ENCODE peak calls at places on chromosomes 7 and 10, in seven cellular contexts. T is Peyer's patch, N is Calu3, D is gastrocnemius medialis, J is astrocyte of the cerebellum, X is GM20000, A is dorsolateral prefrontal cortex. E is an unnamed sample.

GRCh38 chr7:111958889-111959288 is 247.3 kb downstream of the DOCK4 start:
- DNase-seq in X (no peak), A (no peak), J (no peak), T (no peak), D (no peak), N (no peak), E (no peak)

GRCh38 chr7:42247301-42247700 is 10.3 kb upstream of the GLI3 start:
- DNase-seq in X (no peak), N (no peak), A (no peak), T (no peak), D (no peak), J (peak), E (no peak)

GRCh38 chr10:12333382-12334185 is 15.8 kb upstream of the CAMK1D start:
- DNase-seq in D (peak), A (peak), X (peak), J (peak), N (peak), T (peak), E (peak)

GRCh38 chr7:134927076-134927475 is 59.2 kb upstream of the AGBL3 start:
- DNase-seq in N (no peak), D (no peak), A (no peak), X (no peak), J (no peak), T (no peak), E (no peak)

GRCh38 chr10:62047960-62048383 is 146.5 kb downstream of the ARID5B start:
- DNase-seq in N (no peak), X (no peak), A (no peak), D (peak), J (no peak), T (peak), E (peak)

GRCh38 chr10:46297406-46298204 is 10.8 kb downstream of the ANTXRL start:
- DNase-seq in D (no peak), T (peak), X (no peak), N (no peak), J (no peak), A (no peak), E (no peak)

GRCh38 chr10:86868353-86868752 is 89.1 kb downstream of the MMRN2 start:
- DNase-seq in D (no peak), X (no peak), A (no peak), T (no peak), J (peak), N (no peak), E (no peak)

GRCh38 chr7:46301677-46302076 is 380.6 kb upstream of the IGFBP3 start:
- DNase-seq in X (no peak), A (no peak), T (no peak), N (no peak), J (no peak), D (no peak), E (no peak)

GRCh38 chr7:123635551-123636359 is 19.9 kb upstream of the LMOD2 start:
- DNase-seq in J (peak), X (no peak), N (no peak), T (no peak), D (no peak), A (no peak), E (no peak)

GRCh38 chr10:5442056-5442989 is 30.0 kb downstream of the NET1 start:
- DNase-seq in A (no peak), D (no peak), T (no peak), N (peak), X (peak), J (peak), E (no peak)

GRCh38 chr7:146090023-146090645 is 26.5 kb upstream of the CNTNAP2 start:
- DNase-seq in A (no peak), X (peak), N (peak), T (no peak), J (no peak), D (no peak), E (no peak)

GRCh38 chr7:120480930-120481329 is 208.0 kb downstream of the KCND2 start:
- DNase-seq in X (no peak), J (no peak), D (no peak), N (no peak), A (no peak), T (no peak), E (no peak)

GRCh38 chr7:90624128-90624980 is 28.2 kb downstream of the CDK14 start:
- DNase-seq in J (no peak), X (no peak), D (no peak), N (no peak), A (no peak), T (no peak), E (no peak)

GRCh38 chr7:129569811-129570215 is 41.7 kb upstream of the NRF1 start:
- DNase-seq in J (peak), N (peak), T (no peak), A (no peak), D (no peak), X (no peak), E (no peak)

GRCh38 chr7:128030263-128030998 is 806 bp downstream of the LRRC4 start:
- DNase-seq in N (no peak), J (no peak), T (no peak), X (no peak), D (no peak), A (no peak), E (no peak)

GRCh38 chr7:132077986-132078385 is 498.3 kb downstream of the PLXNA4 start:
- DNase-seq in N (no peak), D (no peak), J (no peak), T (no peak), A (no peak), X (no peak), E (no peak)

GRCh38 chr10:110431659-110432058 is 66.0 kb upstream of the DUSP5 start:
- DNase-seq in D (no peak), T (no peak), J (no peak), A (no peak), N (no peak), X (no peak), E (no peak)

GRCh38 chr10:110432814-110433565 is 64.7 kb upstream of the DUSP5 start:
- DNase-seq in N (no peak), J (no peak), X (no peak), T (no peak), D (no peak), A (no peak), E (no peak)

GRCh38 chr10:110432084-110432483 is 65.6 kb upstream of the DUSP5 start:
- DNase-seq in T (no peak), X (no peak), N (no peak), D (no peak), A (no peak), J (no peak), E (no peak)

GRCh38 chr10:110434477-110435096 is 63.1 kb upstream of the DUSP5 start:
- DNase-seq in T (no peak), N (no peak), A (no peak), J (no peak), X (no peak), D (no peak), E (no peak)

DNA sequence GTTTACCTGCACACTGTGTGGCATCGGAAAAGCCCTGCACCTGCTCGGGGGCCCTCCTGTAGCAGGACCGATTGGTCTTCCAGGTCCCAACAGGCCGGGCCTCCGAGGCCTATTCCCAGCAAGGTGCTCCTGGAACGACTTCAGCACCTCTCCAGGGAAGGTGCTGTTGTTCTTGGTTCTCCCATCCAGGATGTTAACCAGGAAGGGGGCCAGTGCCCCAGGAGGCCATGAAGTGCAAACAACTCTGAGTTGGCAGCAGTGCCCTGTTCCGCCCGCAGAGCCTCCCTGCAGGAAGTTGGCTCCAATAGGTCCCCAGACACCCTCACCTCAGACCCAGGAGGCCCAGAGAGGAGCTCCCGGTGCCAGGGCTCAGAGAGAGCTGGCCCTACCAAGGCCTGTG is 64.0 kb upstream of the DUSP5 start:
- DNase-seq in A (no peak), T (no peak), D (no peak), N (no peak), J (no peak), X (no peak), E (no peak)
- TF ChIP-seq CTCF in A (no peak), T (no peak), D (no peak), N (no peak), J (no peak), X (no peak), E (no peak)

DNA sequence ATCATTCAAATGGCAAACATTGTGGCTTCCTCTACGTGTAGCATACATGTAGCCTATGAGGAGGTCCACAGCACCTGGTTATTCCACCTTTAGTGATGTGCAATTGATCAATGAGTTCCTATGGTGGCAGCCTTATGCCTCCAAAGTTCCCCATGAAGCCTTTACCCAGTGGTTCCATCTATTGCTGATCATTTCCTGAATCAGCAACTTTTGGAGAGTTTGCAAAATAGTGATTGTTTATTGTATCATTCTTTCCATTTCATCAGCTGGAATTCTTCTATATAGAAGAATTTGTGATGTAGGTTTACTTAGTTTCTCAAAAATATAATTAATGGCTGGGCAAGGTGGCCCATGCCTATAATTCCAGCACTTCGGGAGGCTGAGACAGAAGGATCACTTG is 380.2 kb upstream of the MKI67 start:
- DNase-seq in A (no peak), T (no peak), D (no peak), J (no peak), X (no peak), N (no peak), E (no peak)
- TF ChIP-seq CTCF in A (no peak), T (no peak), D (no peak), J (no peak), X (no peak), N (no peak), E (no peak)

GRCh38 chr7:92988051-92988450 is 129.7 kb downstream of the SAMD9 start:
- DNase-seq in A (no peak), D (no peak), N (peak), X (no peak), J (peak), T (no peak), E (no peak)
- TF ChIP-seq CTCF in A (peak), D (no peak), N (no peak), X (peak), J (peak), T (peak), E (peak)

DNA sequence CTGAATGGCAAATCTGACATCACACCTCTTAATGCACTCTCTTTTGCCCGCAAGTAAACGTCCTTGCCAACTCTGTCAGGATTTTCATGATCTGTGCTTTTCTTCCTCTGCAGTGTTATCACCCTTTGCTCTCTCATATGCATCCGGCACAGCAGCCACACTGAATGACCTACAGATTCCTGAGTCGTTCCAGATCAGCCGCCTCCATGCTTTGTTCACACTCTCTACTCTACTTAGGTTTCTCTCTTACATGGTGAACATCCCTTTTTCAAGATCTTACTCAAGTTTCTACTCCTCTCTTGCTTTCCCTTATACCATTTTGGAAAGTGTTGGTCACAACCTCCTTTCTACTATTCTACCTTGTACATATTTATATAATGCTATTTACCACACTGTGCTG is 127.7 kb upstream of the AOAH start:
- DNase-seq in D (no peak), A (no peak), J (no peak), X (no peak), T (no peak), N (no peak), E (no peak)
- TF ChIP-seq CTCF in D (no peak), A (no peak), J (no peak), X (no peak), T (no peak), N (no peak), E (no peak)